ENCODE peak calls at places on chromosomes 4 and X, in nine cellular contexts. E is SW480, I is HTR-8/SVneo, D is NCI-H446 treated with DMSO at 0.1 percent for 48 hours, A is H4, B is EL, J is kidney glomerular epithelial cell, Z is fibroblast of lung, S is sigmoid colon. O is an unnamed sample.
A peak's percentile ranks its signal among the peaks of the same experiment; 100 is the strongest.

GRCh38 chr4:123643691-123644090 is 247.1 kb downstream of the SPRY1 start:
- DNase-seq in E (no peak), I (no peak), D (no peak), A (no peak), B (no peak), J (no peak), Z (no peak), S (no peak), O (no peak)

GRCh38 chrX:19792412-19792811 is 95.0 kb downstream of the SH3KBP1 start:
- DNase-seq in E (no peak), I (no peak), D (no peak), A (no peak), B (no peak), J (no peak), Z (no peak), S (no peak), O (no peak)

GRCh38 chr4:7608043-7608442 is 173.3 kb upstream of the PSAPL1 start:
- DNase-seq in E (no peak), I (no peak), D (no peak), A (no peak), B (no peak), J (no peak), Z (no peak), S (no peak), O (no peak)

GRCh38 chrX:21493226-21493850 is 119.1 kb downstream of the CNKSR2 start:
- DNase-seq in E (no peak), I (no peak), D (peak; percentile 96), A (no peak), B (no peak), J (no peak), Z (peak; percentile 66), S (no peak), O (no peak)

GRCh38 chr4:171025776-171026175 is 787.4 kb upstream of the GALNTL6 start:
- DNase-seq in E (no peak), I (peak; percentile 21), D (no peak), A (no peak), B (no peak), J (no peak), Z (no peak), S (no peak), O (no peak)

GRCh38 chrX:53433651-53434639 is at the start of gene HSD17B10:
- DNase-seq in E (peak; percentile 88), I (peak; percentile 62), D (peak; percentile 60), A (peak; percentile 82), B (peak; percentile 82), J (peak; percentile 29), Z (peak; percentile 81), S (peak; percentile 95), O (no peak)

GRCh38 chrX:133776072-133776471 is 209.3 kb downstream of the GPC3 start:
- DNase-seq in E (no peak), I (no peak), D (no peak), A (no peak), B (peak; percentile 0), J (no peak), Z (no peak), S (no peak), O (no peak)

GRCh38 chr4:99382745-99383360 is 30.3 kb upstream of the ADH1C start:
- DNase-seq in E (no peak), I (no peak), D (no peak), A (no peak), B (no peak), J (no peak), Z (peak; percentile 16), S (no peak), O (no peak)

GRCh38 chr4:74874785-74875367 is 58.0 kb upstream of the PARM1 start:
- DNase-seq in E (peak; percentile 71), I (peak; percentile 20), D (peak; percentile 73), A (peak; percentile 90), B (peak; percentile 63), J (peak; percentile 78), Z (peak; percentile 70), S (no peak), O (peak; percentile 33)

GRCh38 chr4:10366628-10367027 is 90.6 kb downstream of the ZNF518B start:
- DNase-seq in E (no peak), I (no peak), D (no peak), A (no peak), B (no peak), J (no peak), Z (no peak), S (no peak), O (no peak)

GRCh38 chr4:113745724-113746123 is 15.8 kb downstream of the CAMK2D start:
- DNase-seq in E (no peak), I (no peak), D (no peak), A (no peak), B (no peak), J (no peak), Z (no peak), S (no peak), O (no peak)

GRCh38 chrX:154348114-154348531 is 26.3 kb downstream of the FLNA start:
- DNase-seq in E (no peak), I (no peak), D (no peak), A (peak; percentile 29), B (peak; percentile 40), J (no peak), Z (no peak), S (peak; percentile 79), O (no peak)

GRCh38 chrX:129654652-129655546 is at the start of gene APLN:
- DNase-seq in E (peak; percentile 37), I (no peak), D (no peak), A (peak; percentile 16), B (peak; percentile 61), J (no peak), Z (peak; percentile 46), S (no peak), O (no peak)

GRCh38 chrX:75067931-75068330 is 88.2 kb downstream of the ABCB7 start:
- DNase-seq in E (no peak), I (no peak), D (no peak), A (no peak), B (peak; percentile 0), J (no peak), Z (no peak), S (no peak), O (no peak)

GRCh38 chr4:140802591-140802990 is 46.4 kb upstream of the TBC1D9 start:
- DNase-seq in E (no peak), I (no peak), D (no peak), A (no peak), B (no peak), J (no peak), Z (no peak), S (no peak), O (no peak)

O was measured in epithelial cell of proximal tubule.